ENCODE peak calls at places on chromosomes 5 and 9, in five cellular contexts. U, W, D, J and P are unnamed samples.

GRCh38 chr9:113548221-113549041 is 84.9 kb downstream of the RGS3 start:
- DNase-seq in W (no peak), J (no peak), D (no peak), U (peak), P (no peak)

GRCh38 chr5:126271141-126271540 is 152.1 kb upstream of the GRAMD2B start:
- DNase-seq in U (no peak), W (no peak), D (no peak), J (no peak), P (no peak)

GRCh38 chr5:134124289-134125194 is 10.1 kb downstream of the TCF7 start:
- DNase-seq in U (no peak), J (no peak), W (peak), D (no peak), P (peak)

GRCh38 chr5:136730426-136730825 is 365.1 kb upstream of the TRPC7 start:
- DNase-seq in U (no peak), D (no peak), W (no peak), J (no peak), P (no peak)

GRCh38 chr9:128007566-128008138 is 26.9 kb upstream of the EEIG1 start:
- DNase-seq in W (peak), U (no peak), D (no peak), J (peak), P (peak)

GRCh38 chr5:149376711-149377447 is 2.2 kb downstream of the IL17B start:
- DNase-seq in D (no peak), J (no peak), U (no peak), W (no peak), P (no peak)

GRCh38 chr5:72108200-72109050 is 1.1 kb downstream of the MAP1B start:
- DNase-seq in W (peak), U (peak), J (peak), D (peak), P (peak)

GRCh38 chr9:122865300-122865699 is 36.9 kb upstream of the PDCL start:
- DNase-seq in U (no peak), D (no peak), J (no peak), W (no peak), P (no peak)

GRCh38 chr9:109248133-109248581 is 72.7 kb downstream of the EPB41L4B start:
- DNase-seq in U (no peak), D (no peak), W (no peak), J (peak), P (peak)
- TF ChIP-seq CTCF in U (no peak), D (no peak), W (no peak), J (peak), P (peak)

GRCh38 chr5:90056911-90057705 is 352.4 kb downstream of the CETN3 start:
- DNase-seq in U (peak), D (no peak), J (no peak), W (no peak), P (no peak)
- TF ChIP-seq CTCF in U (no peak), D (no peak), J (no peak), W (no peak), P (no peak)

GRCh38 chr9:136326777-136327312 is 494 bp upstream of the GPSM1 start:
- DNase-seq in D (no peak), W (no peak), J (no peak), U (no peak), P (no peak)

GRCh38 chr9:136323420-136323819 is 3.9 kb upstream of the GPSM1 start:
- DNase-seq in U (no peak), J (no peak), D (no peak), W (no peak), P (no peak)

GRCh38 chr9:136324501-136325300 is 2.6 kb upstream of the GPSM1 start:
- DNase-seq in D (no peak), J (peak), U (peak), W (no peak), P (no peak)

GRCh38 chr9:136326061-136326776 is 1.1 kb upstream of the GPSM1 start:
- DNase-seq in W (no peak), J (peak), D (no peak), U (no peak), P (peak)

GRCh38 chr9:136325354-136325753 is 2.0 kb upstream of the GPSM1 start:
- DNase-seq in U (no peak), W (no peak), D (no peak), J (no peak), P (no peak)
- TF ChIP-seq CTCF in U (no peak), W (no peak), D (no peak), J (no peak), P (no peak)

DNA sequence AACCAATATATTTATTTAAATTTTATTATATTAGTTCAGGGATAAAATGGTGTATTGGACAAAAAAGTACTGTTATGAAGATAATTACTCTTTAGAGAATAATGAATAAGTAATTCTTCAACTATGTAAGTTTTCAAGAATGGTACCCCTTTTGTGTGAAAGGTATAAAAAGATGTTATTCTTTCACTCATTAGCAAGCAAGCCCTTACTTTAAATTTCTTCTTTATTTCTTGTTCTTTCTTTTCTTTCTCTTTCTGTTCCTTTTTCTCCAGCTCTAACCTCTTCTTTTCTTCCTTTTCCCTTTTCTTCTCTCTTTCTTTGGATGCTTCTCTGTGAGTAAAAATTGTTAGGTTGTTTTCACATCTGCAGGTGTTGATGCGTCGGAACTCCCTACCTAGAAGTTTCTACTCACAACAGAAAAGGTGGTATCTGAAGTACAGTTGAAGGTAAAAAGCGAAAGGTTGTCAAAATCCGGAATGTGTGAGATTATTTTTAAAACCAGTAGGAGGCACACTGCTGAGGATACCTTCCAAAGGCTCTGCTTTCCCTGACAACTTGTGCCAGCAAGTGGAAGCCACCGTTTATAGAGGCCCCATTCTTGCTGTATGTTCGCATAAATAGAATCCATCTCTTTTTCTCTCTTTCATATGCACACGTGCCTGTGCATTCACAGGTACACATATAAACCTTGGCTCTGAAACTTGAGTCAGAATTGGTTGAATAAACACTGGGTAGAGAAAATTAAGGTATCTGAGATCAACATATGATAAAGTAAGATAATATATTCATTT is 63.4 kb upstream of the RICTOR start:
- DNase-seq in W (no peak), U (peak), J (no peak), D (no peak), P (no peak)
- TF ChIP-seq CTCF in W (no peak), U (peak), J (peak), D (no peak), P (peak)

DNA sequence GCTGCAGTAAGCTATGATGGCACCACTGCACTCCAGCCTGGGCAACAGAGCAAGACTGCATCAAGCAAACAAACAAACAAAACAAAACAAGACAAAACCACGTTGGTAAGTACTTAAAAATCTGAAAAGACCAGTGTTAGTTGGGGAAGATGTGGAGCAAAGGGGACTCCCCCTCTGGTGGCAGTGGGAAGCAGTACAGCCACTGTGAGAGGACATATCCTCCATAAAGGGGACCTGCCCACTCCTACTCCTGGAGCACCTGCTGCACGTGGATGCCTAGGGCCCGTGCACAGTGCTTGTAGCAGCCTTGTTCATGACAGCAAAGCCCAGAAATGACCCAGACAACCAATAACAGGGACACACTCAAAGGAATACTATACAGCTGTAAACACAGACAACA is 17.0 kb upstream of the IPPK start:
- DNase-seq in D (no peak), W (no peak), U (no peak), J (no peak), P (no peak)
- TF ChIP-seq CTCF in D (no peak), W (no peak), U (peak), J (peak), P (peak)

GRCh38 chr5:141641634-141642278 is 5.0 kb downstream of the RELL2 start:
- DNase-seq in U (no peak), W (no peak), D (no peak), J (no peak), P (peak)
- TF ChIP-seq CTCF in U (no peak), W (no peak), D (no peak), J (peak), P (peak)